ENCODE peak calls at places on chromosomes 13 and 19, in five cellular contexts. S is memory B cell, H is NCI-H774, P is heart right ventricle, N is NCI-H1092. W is an unnamed sample.

GRCh38 chr13:67069117-67069767 is 160.9 kb downstream of the PCDH9 start:
- DNase-seq in N (no peak), P (no peak), H (no peak), S (no peak), W (peak)

GRCh38 chr13:48748681-48749080 is 95.0 kb downstream of the CYSLTR2 start:
- DNase-seq in N (no peak), P (no peak), S (no peak), H (no peak), W (no peak)

GRCh38 chr19:934865-935422 is 9.1 kb downstream of the ARID3A start:
- DNase-seq in N (peak), P (peak), S (no peak), H (peak), W (peak)

GRCh38 chr13:114067381-114067885 is 65.0 kb downstream of the RASA3 start:
- DNase-seq in S (no peak), P (no peak), H (no peak), N (no peak), W (peak)

GRCh38 chr19:7250057-7250596 is 44.1 kb downstream of the INSR start:
- DNase-seq in H (no peak), P (no peak), N (no peak), S (no peak), W (no peak)

GRCh38 chr19:36377541-36378178 is 1.3 kb downstream of the ZFP14 start:
- DNase-seq in P (no peak), H (no peak), S (no peak), N (no peak), W (no peak)

GRCh38 chr13:24505256-24505655 is 7.3 kb downstream of the PARP4 start:
- DNase-seq in N (no peak), S (no peak), P (no peak), H (no peak), W (no peak)

GRCh38 chr13:75645141-75645540 is 9.0 kb downstream of the LMO7 start:
- DNase-seq in H (no peak), P (no peak), N (no peak), S (no peak), W (no peak)

W was measured in fibroblast of lung.